ENCODE peak calls at places on chromosomes 4 and X, in four cellular contexts. I, E, V and A are unnamed samples.
A peak's percentile ranks its signal among the peaks of the same experiment; 100 is the strongest.

GRCh38 chrX:34849371-34849770 is 93.2 kb upstream of the FAM47B start:
- DNase-seq in I (peak; percentile 55), V (no peak), E (no peak), A (no peak)

GRCh38 chrX:10900585-10901289 is 210.4 kb upstream of the HCCS start:
- DNase-seq in E (no peak), V (no peak), I (peak; percentile 62), A (no peak)

GRCh38 chr4:10579700-10580099 is 104.9 kb downstream of the CLNK start:
- DNase-seq in V (no peak), I (no peak), E (no peak), A (no peak)

GRCh38 chrX:56745019-56745418 is 16.0 kb downstream of the NBDY start:
- DNase-seq in I (peak; percentile 84), E (no peak), V (no peak), A (no peak)

GRCh38 chr4:80322716-80323115 is 12.8 kb upstream of the CFAP299 start:
- DNase-seq in I (peak; percentile 63), V (no peak), E (no peak), A (no peak)

GRCh38 chrX:80578518-80579105 is 158.4 kb downstream of the TENT5D start:
- DNase-seq in I (peak; percentile 33), V (no peak), E (no peak), A (no peak)

GRCh38 chr4:8896071-8896470 is 24.4 kb upstream of the HMX1 start:
- DNase-seq in E (no peak), I (no peak), V (no peak), A (no peak)

GRCh38 chrX:68112321-68112720 is 321.0 kb downstream of the OPHN1 start:
- DNase-seq in I (no peak), V (no peak), E (no peak), A (no peak)

GRCh38 chr4:136803430-136803829 is 728.9 kb downstream of the PCDH18 start:
- DNase-seq in I (no peak), E (no peak), V (no peak), A (no peak)

GRCh38 chrX:46989548-46989947 is 77.3 kb downstream of the JADE3 start:
- DNase-seq in V (no peak), I (no peak), E (no peak), A (no peak)

GRCh38 chr4:134628074-134628473 is 426.5 kb upstream of the PABPC4L start:
- DNase-seq in I (no peak), V (no peak), E (no peak), A (no peak)

GRCh38 chr4:77618383-77619241 is 13.0 kb downstream of the CXCL13 start:
- DNase-seq in E (peak; percentile 71), I (peak; percentile 75), V (peak; percentile 45), A (peak; percentile 29)

GRCh38 chr4:188432328-188432727 is 293.1 kb downstream of the TRIML1 start:
- DNase-seq in E (no peak), I (no peak), V (no peak), A (no peak)

GRCh38 chrX:2823795-2824386 is 4.8 kb upstream of the GYG2 start:
- DNase-seq in V (no peak), I (no peak), E (no peak), A (no peak)

GRCh38 chr4:24727390-24727789 is 68.0 kb upstream of the SOD3 start:
- DNase-seq in I (no peak), V (no peak), E (no peak), A (no peak)

GRCh38 chr4:84146300-84146942 is 352.7 kb downstream of the NKX6-1 start:
- DNase-seq in I (no peak), E (no peak), V (no peak), A (no peak)

GRCh38 chr4:148225639-148226038 is 216.6 kb downstream of the NR3C2 start:
- DNase-seq in V (no peak), E (no peak), I (peak; percentile 19), A (no peak)

GRCh38 chrX:23403849-23404248 is 69.2 kb downstream of the PTCHD1 start:
- DNase-seq in I (no peak), V (no peak), E (no peak), A (no peak)

GRCh38 chrX:15567886-15568616 is 32.7 kb downstream of the ACE2 start:
- DNase-seq in V (no peak), E (no peak), I (no peak), A (no peak)

GRCh38 chr4:152785639-152786517 is 6.1 kb downstream of the ARFIP1 start:
- DNase-seq in V (no peak), I (peak; percentile 28), E (no peak), A (no peak)

GRCh38 chr4:169256101-169256612 is 14.6 kb downstream of the SH3RF1 start:
- DNase-seq in E (no peak), V (no peak), I (peak; percentile 70), A (no peak)

GRCh38 chr4:151672996-151673395 is 87.8 kb downstream of the GATB start:
- DNase-seq in I (no peak), V (no peak), E (no peak), A (no peak)

GRCh38 chr4:48194986-48195773 is 61.1 kb upstream of the TXK start:
- DNase-seq in E (no peak), V (no peak), I (peak; percentile 83), A (no peak)

GRCh38 chrX:110301194-110301593 is 16.7 kb downstream of the AMMECR1 start:
- DNase-seq in I (no peak), V (no peak), E (no peak), A (no peak)

GRCh38 chrX:22088326-22088725 is 56.2 kb downstream of the PHEX start:
- DNase-seq in I (no peak), E (no peak), V (no peak), A (no peak)

GRCh38 chr4:1469596-1470392 is 63.6 kb upstream of the NKX1-1 start:
- DNase-seq in E (no peak), I (no peak), V (no peak), A (no peak)